ENCODE peak calls at places on chromosomes 6 and 20, in nine cellular contexts. M is uterus; E is heart right ventricle; Y is CD8-positive, alpha-beta T cell; N is ovary; Z is Peyer's patch; F is gastrocnemius medialis; L is PC-3; X is psoas muscle. P is an unnamed sample. For H3K4me1, the result is how much of the 10 kb centered on the place peaks cover.

GRCh38 chr6:131597448-131597847 is 24.4 kb downstream of the ARG1 start:
- DNase-seq in M (no peak), E (no peak), Y (no peak), N (no peak), Z (no peak), F (no peak), L (peak), X (no peak), P (no peak)

GRCh38 chr6:169344651-169345050 is 91.0 kb upstream of the THBS2 start:
- DNase-seq in M (no peak), E (no peak), Y (no peak), N (no peak), Z (no peak), F (no peak), L (no peak), X (no peak), P (no peak)

GRCh38 chr20:58155148-58155925 is 73.1 kb downstream of the ANKRD60 start:
- DNase-seq in M (no peak), E (no peak), Y (no peak), N (no peak), Z (no peak), F (no peak), L (no peak), X (no peak), P (no peak)

GRCh38 chr6:149840345-149841075 is 23.6 kb downstream of the LRP11 start:
- DNase-seq in M (peak), E (peak), Y (no peak), N (peak), Z (peak), F (peak), L (peak), X (peak), P (peak)

GRCh38 chr6:170273191-170273590 is 17.7 kb downstream of the DLL1 start:
- DNase-seq in M (no peak), E (no peak), Y (no peak), N (no peak), Z (no peak), F (no peak), L (no peak), X (no peak), P (no peak)

GRCh38 chr6:6631526-6632276 is 43.2 kb downstream of the LY86 start:
- DNase-seq in M (no peak), E (no peak), Y (no peak), N (no peak), Z (no peak), F (no peak), L (peak), X (no peak), P (no peak)

GRCh38 chr6:126682440-126682839 is 342.5 kb downstream of the CENPW start:
- DNase-seq in M (no peak), E (no peak), Y (no peak), N (no peak), Z (no peak), F (no peak), L (no peak), X (no peak), P (no peak)

GRCh38 chr20:2698912-2699311 is 6.3 kb downstream of the EBF4 start:
- DNase-seq in M (no peak), E (no peak), Y (no peak), N (no peak), Z (no peak), F (no peak), L (no peak), X (no peak), P (no peak)

GRCh38 chr20:57896563-57896962 is 186.7 kb upstream of the PMEPA1 start:
- DNase-seq in M (no peak), E (no peak), Y (no peak), N (no peak), Z (no peak), F (no peak), L (no peak), X (no peak), P (no peak)

GRCh38 chr20:62635232-62635631 is 7.1 kb upstream of the SLCO4A1 start:
- DNase-seq in M (no peak), E (no peak), Y (no peak), N (no peak), Z (no peak), F (no peak), L (no peak), X (no peak), P (peak)

GRCh38 chr6:37679539-37680476 is 17.9 kb downstream of the MDGA1 start:
- DNase-seq in M (no peak), E (no peak), Y (no peak), N (no peak), Z (peak), F (peak), L (no peak), X (no peak), P (no peak)

GRCh38 chr20:45944965-45945677 is 10.6 kb downstream of the PCIF1 start:
- DNase-seq in M (no peak), E (no peak), Y (no peak), N (no peak), Z (no peak), F (no peak), L (no peak), X (no peak), P (peak)

GRCh38 chr20:62784497-62784896 is 11.8 kb upstream of the MRGBP start:
- DNase-seq in M (no peak), E (no peak), Y (no peak), N (no peak), Z (no peak), F (no peak), L (no peak), X (no peak), P (no peak)

GRCh38 chr6:19538086-19538485 is 299.1 kb upstream of the ID4 start:
- DNase-seq in M (no peak), E (no peak), Y (no peak), N (no peak), Z (no peak), F (no peak), L (peak), X (no peak), P (peak)

GRCh38 chr6:53410508-53411258 is 61.9 kb upstream of the ELOVL5 start:
- DNase-seq in M (no peak), E (peak), Y (peak), N (peak), Z (peak), F (no peak), L (peak), X (peak), P (no peak)

DNA sequence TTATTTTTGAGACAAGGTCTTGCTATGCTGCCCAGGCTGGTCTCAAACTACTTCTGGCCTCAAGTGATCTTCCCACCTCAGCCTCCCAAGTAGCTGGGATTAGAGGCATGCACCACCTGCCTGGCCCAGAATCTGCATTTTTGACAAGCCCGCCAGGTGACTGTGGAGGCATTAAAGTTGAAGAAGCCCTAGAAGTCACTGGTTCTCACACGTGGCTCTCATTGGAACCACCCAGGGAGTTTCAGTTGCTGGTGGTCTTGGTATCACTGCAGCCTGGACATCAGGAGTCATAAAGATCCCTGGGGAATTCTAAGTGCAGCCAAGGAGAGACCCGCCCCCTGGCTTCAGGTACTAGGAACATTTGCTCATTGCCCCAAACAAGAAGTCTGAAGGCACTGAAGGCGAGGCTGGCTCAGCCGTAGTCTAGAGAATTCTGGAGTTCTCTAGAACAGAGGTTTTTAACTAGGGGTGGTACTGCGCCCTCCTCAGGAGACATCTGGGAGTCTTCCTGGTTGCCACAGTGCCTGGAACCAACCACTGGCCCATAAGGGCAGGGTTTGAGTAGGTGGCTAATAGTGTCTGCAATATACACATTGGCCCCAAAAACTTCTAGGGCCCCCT is 182.8 kb downstream of the ZMYND8 start:
- DNase-seq in M (no peak), E (no peak), Y (no peak), N (no peak), Z (no peak), F (no peak), L (no peak), X (no peak), P (no peak)
- TF ChIP-seq CTCF in M (no peak), E (no peak), Y (no peak), N (no peak), Z (no peak), F (no peak), L (no peak), X (no peak), P (no peak)

DNA sequence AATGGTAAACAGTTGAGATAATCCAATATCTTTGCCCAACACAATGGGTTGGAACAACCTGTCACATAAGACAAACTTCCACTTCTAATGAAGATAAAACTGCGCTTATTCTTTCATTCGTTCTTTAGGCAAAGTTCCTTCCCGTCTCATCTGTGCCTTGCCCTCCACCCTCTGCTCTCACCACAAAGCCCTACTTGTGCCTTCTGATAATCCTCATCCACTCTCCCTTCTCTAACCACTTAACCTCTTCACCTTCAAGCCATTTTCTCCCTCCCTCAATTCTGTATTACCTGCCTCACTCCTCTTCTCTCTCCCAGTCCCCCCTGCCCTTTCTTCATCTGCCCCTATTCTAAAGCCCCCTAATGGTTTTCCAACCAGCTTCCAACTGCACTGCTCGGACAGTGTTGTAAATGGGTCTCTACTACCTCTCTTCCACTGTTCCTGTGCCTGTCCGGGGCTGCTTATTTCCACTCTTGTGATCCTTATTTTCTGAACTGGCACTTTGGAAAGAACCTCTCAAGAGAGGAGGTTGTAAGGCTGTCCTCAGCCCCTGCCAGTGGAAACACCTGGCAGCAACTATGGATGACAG is 62.9 kb upstream of the MYB start:
- DNase-seq in M (no peak), E (no peak), Y (no peak), N (no peak), Z (no peak), F (no peak), L (no peak), X (no peak), P (no peak)
- H3K4me1 ChIP-seq in M (under half), E (under half), Y (under half), N (under half), Z (under half), F (under half), L (under half), X (under half), P (under half)

GRCh38 chr20:53982624-53983023 is 87.8 kb downstream of the BCAS1 start:
- DNase-seq in M (no peak), E (no peak), Y (no peak), N (no peak), Z (no peak), F (no peak), L (no peak), X (no peak), P (no peak)

GRCh38 chr20:53986037-53986436 is 84.4 kb downstream of the BCAS1 start:
- DNase-seq in M (no peak), E (no peak), Y (no peak), N (no peak), Z (no peak), F (no peak), L (no peak), X (no peak), P (no peak)

GRCh38 chr20:53983401-53983800 is 87.0 kb downstream of the BCAS1 start:
- DNase-seq in M (no peak), E (no peak), Y (no peak), N (no peak), Z (no peak), F (no peak), L (no peak), X (no peak), P (no peak)

GRCh38 chr20:53984781-53985518 is 85.4 kb downstream of the BCAS1 start:
- DNase-seq in M (no peak), E (no peak), Y (no peak), N (no peak), Z (no peak), F (no peak), L (no peak), X (no peak), P (no peak)

GRCh38 chr20:53984354-53984753 is 86.0 kb downstream of the BCAS1 start:
- DNase-seq in M (peak), E (no peak), Y (no peak), N (no peak), Z (no peak), F (no peak), L (no peak), X (peak), P (no peak)
- H3K4me3 ChIP-seq in M (no peak), E (no peak), Y (no peak), N (no peak), Z (no peak), F (no peak), L (no peak), X (no peak), P (no peak)

DNA sequence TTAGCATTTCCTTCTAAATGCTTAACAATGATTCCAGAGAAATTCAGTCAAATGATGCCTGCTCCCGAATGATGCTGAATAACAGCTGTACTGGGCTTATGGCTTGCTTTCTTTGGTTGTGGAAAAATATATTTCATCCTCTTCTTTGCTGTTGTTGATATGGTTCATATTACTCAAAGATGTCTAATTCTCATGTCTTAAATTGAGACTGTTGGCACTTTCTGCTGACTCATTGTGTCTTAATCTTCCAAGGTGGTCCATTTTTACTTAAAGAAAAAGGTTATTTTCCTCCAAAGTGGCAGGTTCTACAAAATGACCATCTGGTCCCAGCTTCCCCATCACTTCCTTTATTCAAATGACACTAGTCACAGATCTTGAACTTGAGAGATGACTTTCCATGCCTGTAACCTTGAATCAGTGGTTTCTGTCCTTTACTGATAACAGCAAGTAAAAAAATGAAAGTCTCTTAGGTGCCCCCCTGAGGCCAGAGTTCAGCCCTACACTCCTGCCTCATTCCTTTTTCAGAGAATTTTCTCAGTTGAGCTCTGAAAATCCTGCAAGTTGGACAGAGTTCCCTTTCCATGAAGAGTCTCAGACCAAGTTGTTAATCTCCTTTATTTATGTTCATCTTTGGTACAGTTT is 6.9 kb downstream of the SNAP25 start:
- DNase-seq in M (no peak), E (no peak), Y (no peak), N (no peak), Z (no peak), F (no peak), L (peak), X (no peak), P (no peak)
- TF ChIP-seq CTCF in M (no peak), E (no peak), Y (no peak), N (no peak), Z (no peak), F (no peak), L (peak), X (no peak), P (no peak)

DNA sequence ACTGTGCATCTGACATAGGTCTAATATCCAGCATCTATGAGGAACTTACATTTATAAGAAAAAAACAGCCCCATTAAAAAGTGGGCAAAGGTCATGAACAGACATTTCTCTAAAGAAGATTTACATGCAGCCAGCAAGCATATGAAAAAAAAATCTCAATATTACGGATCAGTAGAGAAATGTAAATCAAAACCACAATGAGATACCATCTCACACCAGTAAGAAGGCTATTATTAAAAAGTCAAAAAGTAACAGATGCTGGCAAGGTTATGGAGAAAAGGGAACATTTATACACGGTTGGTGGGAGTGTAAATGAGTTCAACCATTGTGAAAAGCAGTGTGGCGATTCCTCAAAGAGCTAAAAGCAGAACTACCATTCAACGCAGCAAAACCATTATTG is 13.1 kb downstream of the METTL24 start:
- DNase-seq in M (no peak), E (no peak), Y (no peak), N (no peak), Z (no peak), F (no peak), L (no peak), X (no peak), P (no peak)
- H3K4me1 ChIP-seq in M (under half), E (under half), Y (under half), N (under half), Z (under half), F (under half), L (under half), X (under half), P (under half)

GRCh38 chr6:28785962-28786679 is 137.7 kb downstream of the TRIM27 start:
- DNase-seq in M (no peak), E (no peak), Y (no peak), N (no peak), Z (no peak), F (no peak), L (no peak), X (no peak), P (no peak)

GRCh38 chr6:28789553-28790083 is 134.2 kb downstream of the TRIM27 start:
- DNase-seq in M (no peak), E (no peak), Y (no peak), N (peak), Z (no peak), F (no peak), L (peak), X (no peak), P (no peak)

GRCh38 chr6:28794175-28795002 is 129.4 kb downstream of the TRIM27 start:
- DNase-seq in M (no peak), E (no peak), Y (no peak), N (no peak), Z (no peak), F (no peak), L (peak), X (no peak), P (no peak)

GRCh38 chr6:28791002-28791383 is 132.8 kb downstream of the TRIM27 start:
- DNase-seq in M (no peak), E (no peak), Y (no peak), N (no peak), Z (no peak), F (no peak), L (no peak), X (no peak), P (no peak)
- H3K4me3 ChIP-seq in M (no peak), E (no peak), Y (no peak), N (no peak), Z (no peak), F (no peak), L (peak), X (no peak), P (no peak)

DNA sequence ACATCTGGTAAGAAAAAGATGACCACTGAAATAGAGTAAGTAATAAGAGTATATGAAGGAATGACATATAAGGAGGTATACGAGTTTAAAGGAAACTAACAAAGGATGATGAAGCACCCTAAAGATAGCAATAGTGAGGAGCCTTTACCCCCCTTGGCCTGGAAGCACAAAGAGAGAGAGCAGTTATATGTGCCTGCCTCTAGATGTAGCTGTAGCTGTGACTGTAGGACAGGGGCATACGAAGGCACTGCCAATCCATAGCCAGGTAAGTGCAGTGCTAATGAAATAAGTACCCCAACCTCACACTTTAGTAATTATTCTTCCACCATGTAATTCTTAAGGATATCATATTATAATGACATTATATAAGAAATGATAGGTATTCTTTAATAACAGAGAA is 90.1 kb upstream of the FKBP1C start:
- DNase-seq in M (no peak), E (no peak), Y (no peak), N (no peak), Z (no peak), F (no peak), L (no peak), X (no peak), P (no peak)
- TF ChIP-seq CTCF in M (no peak), E (no peak), Y (no peak), N (no peak), Z (no peak), F (no peak), L (peak), X (no peak), P (no peak)